ENCODE peak calls at places on chromosome 11, in eight cellular contexts. One of them, this sample, is unnamed.

GRCh38 chr11:68749501-68750196 is 1.7 kb downstream of the TESMIN start:
- DNase-seq in sigmoid colon: no peak
- DNase-seq in K562: no peak
- DNase-seq in GM12878: no peak
- DNase-seq in A549: no peak
- DNase-seq in transverse colon: no peak
- DNase-seq in HepG2: no peak
- DNase-seq in ovary: no peak
- DNase-seq in this sample: no peak

GRCh38 chr11:126919147-126919823 is 81.3 kb downstream of the KIRREL3 start:
- DNase-seq in sigmoid colon: no peak
- DNase-seq in K562: no peak
- DNase-seq in GM12878: peak
- DNase-seq in A549: no peak
- DNase-seq in transverse colon: no peak
- DNase-seq in HepG2: no peak
- DNase-seq in ovary: no peak
- DNase-seq in this sample: no peak

GRCh38 chr11:2399488-2400068 is 972 bp upstream of the TSSC4 start:
- DNase-seq in sigmoid colon: no peak
- DNase-seq in K562: no peak
- DNase-seq in GM12878: no peak
- DNase-seq in A549: peak
- DNase-seq in transverse colon: peak
- DNase-seq in HepG2: no peak
- DNase-seq in ovary: no peak
- DNase-seq in this sample: no peak

GRCh38 chr11:125091247-125091876 is 20.1 kb downstream of the TMEM218 start:
- DNase-seq in sigmoid colon: peak
- DNase-seq in K562: peak
- DNase-seq in GM12878: no peak
- DNase-seq in A549: peak
- DNase-seq in transverse colon: no peak
- DNase-seq in HepG2: peak
- DNase-seq in ovary: peak
- DNase-seq in this sample: no peak

GRCh38 chr11:2383823-2384722 is 7.0 kb downstream of the CD81 start:
- DNase-seq in sigmoid colon: no peak
- DNase-seq in K562: peak
- DNase-seq in GM12878: peak
- DNase-seq in A549: no peak
- DNase-seq in transverse colon: peak
- DNase-seq in HepG2: no peak
- DNase-seq in ovary: peak
- DNase-seq in this sample: no peak

GRCh38 chr11:43517518-43517917 is 158.8 kb downstream of the TTC17 start:
- DNase-seq in sigmoid colon: no peak
- DNase-seq in K562: no peak
- DNase-seq in GM12878: no peak
- DNase-seq in A549: no peak
- DNase-seq in transverse colon: no peak
- DNase-seq in HepG2: no peak
- DNase-seq in ovary: no peak
- DNase-seq in this sample: no peak

GRCh38 chr11:95485115-95485900 is 254.3 kb upstream of the SESN3 start:
- DNase-seq in sigmoid colon: no peak
- DNase-seq in K562: no peak
- DNase-seq in GM12878: no peak
- DNase-seq in A549: no peak
- DNase-seq in transverse colon: no peak
- DNase-seq in HepG2: no peak
- DNase-seq in ovary: no peak
- DNase-seq in this sample: no peak

GRCh38 chr11:133941546-133941945 is 15.2 kb downstream of the IGSF9B start:
- DNase-seq in sigmoid colon: no peak
- DNase-seq in K562: no peak
- DNase-seq in GM12878: no peak
- DNase-seq in A549: no peak
- DNase-seq in transverse colon: no peak
- DNase-seq in HepG2: no peak
- DNase-seq in ovary: no peak
- DNase-seq in this sample: no peak

GRCh38 chr11:47131136-47131535 is 45.5 kb downstream of the ARFGAP2 start:
- DNase-seq in sigmoid colon: peak
- DNase-seq in K562: no peak
- DNase-seq in GM12878: no peak
- DNase-seq in A549: no peak
- DNase-seq in transverse colon: no peak
- DNase-seq in HepG2: no peak
- DNase-seq in ovary: no peak
- DNase-seq in this sample: no peak

GRCh38 chr11:111916768-111917167 is 1.9 kb upstream of the C11orf52 start:
- DNase-seq in sigmoid colon: no peak
- DNase-seq in K562: no peak
- DNase-seq in GM12878: no peak
- DNase-seq in A549: no peak
- DNase-seq in transverse colon: no peak
- DNase-seq in HepG2: no peak
- DNase-seq in ovary: no peak
- DNase-seq in this sample: no peak

GRCh38 chr11:16321148-16321547 is 35.2 kb downstream of the SOX6 start:
- DNase-seq in sigmoid colon: no peak
- DNase-seq in K562: no peak
- DNase-seq in GM12878: no peak
- DNase-seq in A549: no peak
- DNase-seq in transverse colon: no peak
- DNase-seq in HepG2: no peak
- DNase-seq in ovary: no peak
- DNase-seq in this sample: no peak

GRCh38 chr11:109512680-109513079 is 90.7 kb downstream of the C11orf87 start:
- DNase-seq in sigmoid colon: no peak
- DNase-seq in K562: no peak
- DNase-seq in GM12878: no peak
- DNase-seq in A549: no peak
- DNase-seq in transverse colon: no peak
- DNase-seq in HepG2: no peak
- DNase-seq in ovary: no peak
- DNase-seq in this sample: no peak

GRCh38 chr11:132444891-132445290 is 1074.5 kb downstream of the NTM start:
- DNase-seq in sigmoid colon: no peak
- DNase-seq in K562: no peak
- DNase-seq in GM12878: no peak
- DNase-seq in A549: no peak
- DNase-seq in transverse colon: no peak
- DNase-seq in HepG2: no peak
- DNase-seq in ovary: no peak
- DNase-seq in this sample: no peak

GRCh38 chr11:47514825-47515647 is 37.9 kb downstream of the CELF1 start:
- DNase-seq in sigmoid colon: no peak
- DNase-seq in K562: peak
- DNase-seq in GM12878: no peak
- DNase-seq in A549: no peak
- DNase-seq in transverse colon: no peak
- DNase-seq in HepG2: no peak
- DNase-seq in ovary: no peak
- DNase-seq in this sample: no peak

GRCh38 chr11:92251980-92252379 is 27.4 kb downstream of the FAT3 start:
- DNase-seq in sigmoid colon: no peak
- DNase-seq in K562: no peak
- DNase-seq in GM12878: no peak
- DNase-seq in A549: no peak
- DNase-seq in transverse colon: no peak
- DNase-seq in HepG2: no peak
- DNase-seq in ovary: no peak
- DNase-seq in this sample: no peak

GRCh38 chr11:128133501-128133900 is 453.9 kb downstream of the ETS1 start:
- DNase-seq in sigmoid colon: no peak
- DNase-seq in K562: no peak
- DNase-seq in GM12878: no peak
- DNase-seq in A549: no peak
- DNase-seq in transverse colon: no peak
- DNase-seq in HepG2: no peak
- DNase-seq in ovary: no peak
- DNase-seq in this sample: no peak

GRCh38 chr11:58561394-58562102 is 14.1 kb downstream of the LPXN start:
- DNase-seq in sigmoid colon: no peak
- DNase-seq in K562: no peak
- DNase-seq in GM12878: no peak
- DNase-seq in A549: no peak
- DNase-seq in transverse colon: no peak
- DNase-seq in HepG2: peak
- DNase-seq in ovary: no peak
- DNase-seq in this sample: no peak

GRCh38 chr11:83194284-83195175 is 1.0 kb downstream of the ANKRD42 start:
- DNase-seq in sigmoid colon: peak
- DNase-seq in K562: peak
- DNase-seq in GM12878: no peak
- DNase-seq in A549: peak
- DNase-seq in transverse colon: peak
- DNase-seq in HepG2: peak
- DNase-seq in ovary: peak
- DNase-seq in this sample: peak

GRCh38 chr11:96664108-96664507 is 274.3 kb downstream of the JRKL start:
- DNase-seq in sigmoid colon: no peak
- DNase-seq in K562: no peak
- DNase-seq in GM12878: no peak
- DNase-seq in A549: no peak
- DNase-seq in transverse colon: no peak
- DNase-seq in HepG2: no peak
- DNase-seq in ovary: no peak
- DNase-seq in this sample: no peak

GRCh38 chr11:78620159-78620558 is 45.5 kb upstream of the NARS2 start:
- DNase-seq in sigmoid colon: no peak
- DNase-seq in K562: no peak
- DNase-seq in GM12878: no peak
- DNase-seq in A549: no peak
- DNase-seq in transverse colon: no peak
- DNase-seq in HepG2: no peak
- DNase-seq in ovary: no peak
- DNase-seq in this sample: no peak

GRCh38 chr11:112719736-112720525 is 241.3 kb upstream of the NCAM1 start:
- DNase-seq in sigmoid colon: no peak
- DNase-seq in K562: no peak
- DNase-seq in GM12878: no peak
- DNase-seq in A549: no peak
- DNase-seq in transverse colon: no peak
- DNase-seq in HepG2: no peak
- DNase-seq in ovary: no peak
- DNase-seq in this sample: no peak

GRCh38 chr11:1554981-1555712 is 16.9 kb downstream of the DUSP8 start:
- DNase-seq in sigmoid colon: no peak
- DNase-seq in K562: no peak
- DNase-seq in GM12878: no peak
- DNase-seq in A549: no peak
- DNase-seq in transverse colon: no peak
- DNase-seq in HepG2: no peak
- DNase-seq in ovary: no peak
- DNase-seq in this sample: no peak

GRCh38 chr11:9689721-9690120 is 25.8 kb downstream of the SWAP70 start:
- DNase-seq in sigmoid colon: no peak
- DNase-seq in K562: no peak
- DNase-seq in GM12878: no peak
- DNase-seq in A549: no peak
- DNase-seq in transverse colon: no peak
- DNase-seq in HepG2: no peak
- DNase-seq in ovary: no peak
- DNase-seq in this sample: no peak

GRCh38 chr11:34065505-34066203 is 14.1 kb downstream of the CAPRIN1 start:
- DNase-seq in sigmoid colon: no peak
- DNase-seq in K562: no peak
- DNase-seq in GM12878: no peak
- DNase-seq in A549: no peak
- DNase-seq in transverse colon: no peak
- DNase-seq in HepG2: no peak
- DNase-seq in ovary: no peak
- DNase-seq in this sample: no peak
- TF ChIP-seq EP300 in sigmoid colon: no peak
- TF ChIP-seq EP300 in K562: no peak
- TF ChIP-seq EP300 in GM12878: no peak
- TF ChIP-seq EP300 in A549: no peak
- TF ChIP-seq EP300 in transverse colon: no peak
- TF ChIP-seq EP300 in HepG2: no peak
- TF ChIP-seq EP300 in ovary: no peak
- TF ChIP-seq EP300 in this sample: no peak

GRCh38 chr11:121194731-121195596 is 93.9 kb downstream of the TECTA start:
- DNase-seq in sigmoid colon: no peak
- DNase-seq in K562: peak
- DNase-seq in GM12878: peak
- DNase-seq in A549: peak
- DNase-seq in transverse colon: peak
- DNase-seq in HepG2: peak
- DNase-seq in ovary: no peak
- DNase-seq in this sample: no peak
- TF ChIP-seq EP300 in sigmoid colon: no peak
- TF ChIP-seq EP300 in K562: no peak
- TF ChIP-seq EP300 in GM12878: no peak
- TF ChIP-seq EP300 in A549: no peak
- TF ChIP-seq EP300 in transverse colon: no peak
- TF ChIP-seq EP300 in HepG2: no peak
- TF ChIP-seq EP300 in ovary: no peak
- TF ChIP-seq EP300 in this sample: no peak

GRCh38 chr11:18115360-18116127 is 9.7 kb upstream of the SAAL1 start:
- DNase-seq in sigmoid colon: peak
- DNase-seq in K562: peak
- DNase-seq in GM12878: peak
- DNase-seq in A549: peak
- DNase-seq in transverse colon: peak
- DNase-seq in HepG2: peak
- DNase-seq in ovary: peak
- DNase-seq in this sample: peak
- TF ChIP-seq EP300 in sigmoid colon: no peak
- TF ChIP-seq EP300 in K562: no peak
- TF ChIP-seq EP300 in GM12878: no peak
- TF ChIP-seq EP300 in A549: no peak
- TF ChIP-seq EP300 in transverse colon: no peak
- TF ChIP-seq EP300 in HepG2: no peak
- TF ChIP-seq EP300 in ovary: no peak
- TF ChIP-seq EP300 in this sample: no peak

DNA sequence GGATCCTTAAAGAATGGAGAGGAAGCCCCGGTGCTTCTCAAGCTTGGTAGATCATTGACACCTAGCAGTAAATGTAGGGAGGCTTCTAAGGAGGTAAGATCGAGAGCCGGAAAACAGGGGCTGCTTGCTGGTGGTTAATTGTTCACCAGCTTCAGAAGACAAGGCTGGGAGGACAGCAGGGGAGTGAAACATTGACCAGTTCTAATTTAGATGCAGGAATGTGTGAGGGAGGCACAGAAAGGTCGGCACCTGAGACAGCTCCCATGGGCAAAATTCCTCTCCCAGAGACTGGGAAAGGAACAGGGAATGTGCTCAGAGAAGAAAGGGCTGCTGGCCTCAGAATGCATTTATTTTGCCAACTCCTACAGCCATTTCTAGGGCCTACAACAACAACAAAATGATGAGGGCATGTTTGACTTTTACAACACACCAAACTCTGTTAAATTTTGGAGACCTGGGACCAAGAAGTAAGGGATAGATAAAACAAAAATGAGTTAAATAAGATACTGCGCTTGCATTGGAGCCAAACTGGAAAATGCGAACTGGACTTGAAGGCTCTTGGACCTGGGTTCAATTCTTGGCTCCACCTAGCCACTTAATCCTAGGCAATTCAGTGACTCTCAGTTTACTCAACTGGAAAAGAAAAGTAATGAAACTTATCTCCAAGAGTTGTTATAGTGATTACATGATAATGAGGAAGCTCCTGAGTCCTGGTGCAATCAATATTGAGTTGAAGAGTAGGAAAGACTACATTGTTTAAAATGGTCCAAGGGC is 31.0 kb downstream of the FZD4 start:
- DNase-seq in sigmoid colon: no peak
- DNase-seq in K562: peak
- DNase-seq in GM12878: no peak
- DNase-seq in A549: no peak
- DNase-seq in transverse colon: no peak
- DNase-seq in HepG2: peak
- DNase-seq in ovary: no peak
- DNase-seq in this sample: no peak
- TF ChIP-seq EP300 in sigmoid colon: no peak
- TF ChIP-seq EP300 in K562: no peak
- TF ChIP-seq EP300 in GM12878: no peak
- TF ChIP-seq EP300 in A549: no peak
- TF ChIP-seq EP300 in transverse colon: no peak
- TF ChIP-seq EP300 in HepG2: peak
- TF ChIP-seq EP300 in ovary: no peak
- TF ChIP-seq EP300 in this sample: no peak

This sample was measured in tibial nerve.